ENCODE peak calls at places on chromosomes 2 and 18, in four cellular contexts. N is IMR-90, D is K562, O is HepG2. F is an unnamed sample.

GRCh38 chr2:64568836-64569235 is 44.7 kb downstream of the AFTPH start:
- DNase-seq in N (peak), D (no peak), O (peak), F (no peak)

GRCh38 chr2:58515827-58516574 is 274.9 kb upstream of the FANCL start:
- DNase-seq in N (no peak), D (no peak), O (no peak), F (no peak)

GRCh38 chr2:229071292-229071976 is 199.7 kb downstream of the PID1 start:
- DNase-seq in N (no peak), D (no peak), O (no peak), F (no peak)

GRCh38 chr18:76771132-76771824 is 51.1 kb upstream of the ZNF236 start:
- DNase-seq in N (no peak), D (no peak), O (peak), F (no peak)

GRCh38 chr2:10990561-10991111 is 78.9 kb downstream of the KCNF1 start:
- DNase-seq in N (no peak), D (no peak), O (no peak), F (no peak)

GRCh38 chr2:143083636-143084035 is 45.6 kb upstream of the ARHGAP15 start:
- DNase-seq in N (peak), D (no peak), O (no peak), F (no peak)

GRCh38 chr2:143429932-143430331 is 300.7 kb downstream of the ARHGAP15 start:
- DNase-seq in N (no peak), D (no peak), O (no peak), F (no peak)

GRCh38 chr18:48326901-48327675 is 82.1 kb downstream of the ZBTB7C start:
- DNase-seq in N (peak), D (no peak), O (no peak), F (no peak)

GRCh38 chr2:240142256-240142775 is 1.9 kb upstream of the OTOS start:
- DNase-seq in N (no peak), D (no peak), O (no peak), F (no peak)

GRCh38 chr18:77711096-77711495 is 461.4 kb downstream of the GALR1 start:
- DNase-seq in N (no peak), D (no peak), O (no peak), F (no peak)

GRCh38 chr18:1133541-1133940 is 228.9 kb downstream of the ADCYAP1 start:
- DNase-seq in N (no peak), D (no peak), O (no peak), F (no peak)

GRCh38 chr2:238941262-238941792 is 93.4 kb downstream of the TWIST2 start:
- DNase-seq in N (no peak), D (no peak), O (no peak), F (no peak)

GRCh38 chr2:68253211-68254068 is 1.1 kb upstream of the PPP3R1 start:
- DNase-seq in N (peak), D (peak), O (peak), F (peak)

GRCh38 chr18:5040476-5040875 is 156.6 kb downstream of the AKAIN1 start:
- DNase-seq in N (no peak), D (no peak), O (no peak), F (no peak)

GRCh38 chr2:234003972-234004617 is 46.4 kb upstream of the SPP2 start:
- DNase-seq in N (peak), D (peak), O (no peak), F (peak)

GRCh38 chr2:85662899-85663683 is 4.9 kb downstream of the SFTPB start:
- DNase-seq in N (peak), D (peak), O (peak), F (no peak)

GRCh38 chr2:172823451-172823850 is 87.8 kb downstream of the RAPGEF4 start:
- DNase-seq in N (no peak), D (no peak), O (no peak), F (no peak)

GRCh38 chr2:194291104-194291503 is 1365.9 kb upstream of the SLC39A10 start:
- DNase-seq in N (no peak), D (no peak), O (no peak), F (no peak)

GRCh38 chr2:152594022-152594712 is 123.1 kb downstream of the PRPF40A start:
- DNase-seq in N (no peak), D (peak), O (no peak), F (no peak)

GRCh38 chr18:79496978-79497637 is 101.4 kb downstream of the NFATC1 start:
- DNase-seq in N (peak), D (peak), O (no peak), F (no peak)

GRCh38 chr2:191976436-191976835 is 129.5 kb upstream of the CAVIN2 start:
- DNase-seq in N (peak), D (no peak), O (no peak), F (peak)

GRCh38 chr2:74026674-74027294 is 42.1 kb downstream of the TET3 start:
- DNase-seq in N (no peak), D (no peak), O (no peak), F (no peak)

GRCh38 chr2:127200962-127201361 is 19.1 kb downstream of the CYP27C1 start:
- DNase-seq in N (no peak), D (no peak), O (no peak), F (no peak)

GRCh38 chr2:31282634-31283033 is 48.7 kb downstream of the EHD3 start:
- DNase-seq in N (no peak), D (no peak), O (no peak), F (no peak)

GRCh38 chr2:62596061-62596658 is 90.2 kb upstream of the TMEM17 start:
- DNase-seq in N (peak), D (no peak), O (no peak), F (no peak)

GRCh38 chr2:225041210-225041870 is 928 bp downstream of the DOCK10 start:
- DNase-seq in N (peak), D (no peak), O (no peak), F (peak)
- TF ChIP-seq RAD21 in N (no peak), D (no peak), O (no peak), F (no peak)

GRCh38 chr18:34592961-34593382 is 117.1 kb upstream of the DTNA start:
- DNase-seq in N (peak), D (no peak), O (no peak), F (no peak)
- TF ChIP-seq MAZ in N (peak), D (no peak), O (no peak), F (no peak)

GRCh38 chr2:118510807-118511206 is 336.6 kb downstream of the EN1 start:
- DNase-seq in N (no peak), D (no peak), O (no peak), F (no peak)
- TF ChIP-seq RAD21 in N (no peak), D (no peak), O (no peak), F (no peak)

GRCh38 chr18:43049021-43049420 is 66.5 kb downstream of the RIT2 start:
- DNase-seq in N (peak), D (no peak), O (no peak), F (no peak)
- TF ChIP-seq MAZ in N (no peak), D (no peak), O (no peak), F (no peak)

GRCh38 chr2:145018502-145018901 is 498.6 kb upstream of the ZEB2 start:
- DNase-seq in N (no peak), D (no peak), O (no peak), F (peak)
- TF ChIP-seq RAD21 in N (no peak), D (no peak), O (no peak), F (peak)

F was measured in A549.